ENCODE peak calls at places on chromosome 2, in four cellular contexts. Y, L, H and B are unnamed samples.

GRCh38 chr2:172105715-172106124 is 3.0 kb upstream of the DLX2 start:
- DNase-seq in H (no peak), Y (no peak), L (no peak), B (peak; percentile 10)

GRCh38 chr2:21083482-21083881 is 39.6 kb upstream of the APOB start:
- DNase-seq in H (no peak), L (no peak), Y (no peak), B (no peak)

GRCh38 chr2:47082976-47083375 is 72.1 kb downstream of the STPG4 start:
- DNase-seq in H (no peak), L (no peak), Y (no peak), B (no peak)

GRCh38 chr2:56376699-56377665 is 193.2 kb downstream of the CCDC85A start:
- DNase-seq in L (no peak), H (no peak), Y (no peak), B (no peak)

GRCh38 chr2:113156278-113157107 is 17.3 kb upstream of the PSD4 start:
- DNase-seq in L (no peak), Y (peak; percentile 85), H (peak; percentile 52), B (no peak)

GRCh38 chr2:45278345-45279078 is 269.3 kb upstream of the SIX2 start:
- DNase-seq in Y (no peak), H (no peak), L (no peak), B (no peak)

GRCh38 chr2:5560981-5561380 is 131.2 kb upstream of the SOX11 start:
- DNase-seq in L (no peak), H (no peak), Y (no peak), B (no peak)

GRCh38 chr2:33108483-33109443 is 162.0 kb downstream of the LTBP1 start:
- DNase-seq in L (no peak), Y (no peak), H (no peak), B (peak; percentile 87)

GRCh38 chr2:144014108-144014507 is 505.8 kb downstream of the ZEB2 start:
- DNase-seq in Y (no peak), L (no peak), H (no peak), B (no peak)

GRCh38 chr2:235433860-235434259 is 60.0 kb upstream of the AGAP1 start:
- DNase-seq in L (no peak), H (no peak), Y (peak; percentile 10), B (peak; percentile 52)

GRCh38 chr2:173213181-173213580 is 137.5 kb downstream of the MAP3K20 start:
- DNase-seq in Y (no peak), H (no peak), L (no peak), B (no peak)

GRCh38 chr2:72993147-72993546 is 75.8 kb downstream of the EMX1 start:
- DNase-seq in L (peak; percentile 3), Y (peak; percentile 58), H (peak; percentile 82), B (peak; percentile 85)

GRCh38 chr2:38115216-38116012 is 39.5 kb upstream of the CYP1B1 start:
- DNase-seq in Y (peak; percentile 75), L (peak; percentile 55), H (peak; percentile 98), B (peak; percentile 81)

GRCh38 chr2:182952741-182953450 is 85.4 kb downstream of the NCKAP1 start:
- DNase-seq in Y (no peak), H (no peak), L (no peak), B (no peak)
- TF ChIP-seq BRCA1 in Y (no peak), H (no peak), L (no peak), B (no peak)

DNA sequence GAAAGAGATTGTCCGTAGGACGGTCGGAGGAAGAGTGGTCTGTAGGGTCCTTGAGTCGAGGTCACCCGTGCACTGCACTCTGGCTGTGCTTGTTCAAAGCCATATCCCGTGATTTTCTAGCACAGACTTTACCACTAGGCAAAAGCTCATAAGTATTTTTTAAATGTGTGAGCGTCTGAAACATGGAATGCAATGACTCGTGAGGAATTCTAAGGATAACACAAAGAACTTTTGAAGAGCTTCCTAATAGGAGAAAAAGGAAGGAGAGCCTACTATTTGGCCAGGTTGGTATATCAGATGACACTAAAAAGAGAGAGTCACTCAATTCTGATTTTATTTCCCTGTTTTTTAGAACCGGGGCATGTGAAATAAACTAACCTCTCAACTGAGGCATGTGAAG is 68.3 kb downstream of the CD28 start:
- DNase-seq in H (no peak), L (no peak), Y (no peak), B (no peak)
- TF ChIP-seq BRCA1 in H (no peak), L (no peak), Y (no peak), B (no peak)

DNA sequence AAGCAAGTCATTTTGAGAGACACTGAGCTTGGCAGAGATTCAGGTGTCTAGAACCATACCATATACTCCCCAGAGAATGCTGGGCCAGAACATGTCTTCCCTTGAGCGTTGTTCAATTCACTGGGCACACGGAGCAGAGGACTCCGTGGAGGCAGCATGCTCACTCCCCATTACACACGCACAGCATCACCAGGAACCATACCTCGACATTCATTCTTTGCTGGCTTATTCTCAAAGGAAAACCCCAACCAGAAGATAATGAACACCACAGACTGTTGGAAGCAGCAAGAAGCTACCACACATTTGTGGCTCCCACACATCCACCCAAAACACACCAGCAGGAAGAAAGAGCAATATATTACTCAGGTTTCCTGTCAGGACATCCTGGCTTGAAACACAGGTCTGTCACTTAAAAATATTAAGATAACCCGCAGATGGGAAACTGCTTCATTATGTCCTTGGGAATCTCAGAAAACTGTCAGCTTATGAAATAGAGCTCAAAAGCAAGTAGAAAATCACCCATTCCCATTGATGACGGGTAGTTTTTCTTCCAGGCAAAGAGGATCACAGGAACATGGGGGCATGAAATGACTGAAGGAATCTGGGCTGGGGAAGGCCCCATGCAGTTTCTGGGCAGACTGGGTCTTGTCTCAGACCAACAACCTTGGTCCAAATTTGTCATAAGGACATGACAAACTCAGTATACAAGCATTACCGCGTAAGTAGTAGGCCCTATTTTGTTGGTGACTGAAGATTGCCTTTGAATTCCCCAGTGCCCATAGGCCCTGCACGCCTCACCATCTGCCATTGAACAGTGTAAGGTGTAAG is 46.5 kb downstream of the PCBP1 start:
- DNase-seq in L (no peak), H (no peak), Y (no peak), B (no peak)
- TF ChIP-seq BRCA1 in L (no peak), H (no peak), Y (no peak), B (no peak)

DNA sequence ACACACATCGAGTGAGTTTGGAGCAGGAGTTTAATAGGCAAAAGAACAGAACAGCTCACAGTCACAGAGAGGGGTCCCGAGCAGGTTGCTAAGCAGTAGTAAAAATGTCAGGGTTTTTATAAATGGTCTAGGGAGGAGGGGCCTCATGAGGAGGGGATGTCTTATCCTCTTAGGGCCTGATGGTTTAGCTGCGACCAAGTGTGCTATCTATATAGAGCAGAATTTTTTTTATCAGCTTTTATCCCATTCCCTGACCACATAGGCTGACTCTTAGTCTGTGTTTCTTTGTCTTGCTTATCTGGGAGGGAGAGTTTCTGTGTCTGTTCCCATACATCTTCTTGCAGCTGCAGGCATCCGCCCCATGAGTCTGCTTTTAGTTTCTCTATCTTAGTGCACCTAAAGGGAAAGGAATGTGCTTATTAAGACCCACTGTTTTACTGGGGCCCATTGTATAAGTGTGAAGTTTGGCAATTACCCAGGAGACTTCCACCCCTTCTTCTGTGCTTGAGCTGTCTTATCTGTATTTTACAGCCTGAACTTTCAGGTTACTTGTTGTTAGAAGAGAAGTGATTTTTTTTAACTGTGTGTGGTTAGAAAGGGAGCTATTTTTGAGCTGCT is 30.4 kb upstream of the GMCL1 start:
- DNase-seq in H (no peak), L (no peak), Y (no peak), B (peak; percentile 89)
- TF ChIP-seq BRCA1 in H (no peak), L (no peak), Y (no peak), B (no peak)

DNA sequence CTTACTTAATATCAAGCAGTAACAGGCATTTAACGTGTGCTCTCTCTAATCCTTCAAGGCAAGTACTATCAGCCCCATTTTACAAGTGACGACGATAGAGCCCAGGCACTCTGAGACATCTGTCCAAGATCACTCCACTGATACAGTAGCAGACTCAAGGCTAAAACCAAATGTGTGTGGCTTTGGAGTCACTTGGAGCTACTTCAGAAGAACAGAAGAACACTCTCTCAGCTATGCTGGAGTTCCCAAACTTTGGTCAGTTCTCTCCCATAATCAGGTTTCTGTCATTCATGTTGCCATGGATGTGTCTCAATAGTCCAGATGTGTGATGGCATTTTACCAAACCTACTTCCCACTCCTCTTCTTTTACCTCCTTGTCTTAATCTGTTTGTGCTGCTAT is 39.6 kb downstream of the PID1 start:
- DNase-seq in L (no peak), Y (no peak), H (no peak), B (no peak)
- TF ChIP-seq BRCA1 in L (no peak), Y (no peak), H (no peak), B (no peak)

DNA sequence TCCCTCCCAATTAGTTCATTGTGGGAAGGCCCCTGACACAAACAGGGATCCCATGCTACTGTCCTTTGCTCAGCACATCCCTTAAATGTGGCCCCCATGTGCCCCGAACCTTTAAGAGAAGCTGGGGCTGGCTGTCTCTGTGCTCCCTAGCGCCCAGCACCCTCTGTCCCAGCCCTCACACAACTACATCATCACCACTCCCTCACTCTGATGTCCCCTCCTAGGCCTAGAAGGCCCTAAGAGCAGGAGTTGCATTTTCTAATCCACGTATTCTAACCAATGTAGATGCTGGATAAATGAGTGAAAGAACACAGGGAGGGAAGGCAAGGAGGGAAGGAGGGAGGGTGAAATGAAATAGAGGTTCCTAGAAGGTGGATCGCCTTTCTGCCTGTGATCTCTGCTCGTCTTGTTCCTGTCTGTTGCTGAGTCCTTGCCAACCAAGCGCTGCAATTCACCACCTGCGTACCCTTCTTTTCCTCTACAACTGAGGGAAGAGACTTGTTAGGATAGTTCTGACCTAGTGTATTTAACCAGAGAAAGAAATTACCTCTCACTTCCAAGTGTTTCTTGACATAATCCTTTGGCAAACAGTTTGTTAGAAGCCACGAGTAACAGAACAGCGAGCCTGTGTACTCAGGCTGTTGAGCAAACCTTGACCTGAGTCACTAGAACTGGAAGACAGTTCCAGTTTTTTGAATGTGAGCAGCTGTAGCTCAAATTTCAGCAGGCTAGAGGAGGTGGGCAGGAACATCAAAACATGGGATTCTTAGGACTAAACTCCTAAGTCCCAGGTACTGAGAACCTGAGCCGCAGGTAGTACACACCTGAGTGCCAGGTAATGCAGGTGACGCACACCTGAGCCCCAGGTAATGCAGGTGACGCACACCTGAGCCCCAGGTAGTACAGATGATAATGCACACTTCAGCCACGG is 181.5 kb upstream of the ID2 start:
- DNase-seq in H (no peak), L (no peak), Y (peak; percentile 75), B (no peak)
- TF ChIP-seq BRCA1 in H (no peak), L (no peak), Y (no peak), B (no peak)